ENCODE peak calls at places on chromosomes 5 and 9, in seven cellular contexts. One of them, this sample, is unnamed.

GRCh38 chr9:81613002-81613750 is 76.2 kb downstream of the TLE1 start:
- DNase-seq in fibroblast of mammary gland: peak
- DNase-seq in coronary artery: no peak
- DNase-seq in AG09319: peak
- DNase-seq in uterus: peak
- DNase-seq in Calu3: no peak
- DNase-seq in GM13977: no peak
- DNase-seq in this sample: no peak

GRCh38 chr9:83405674-83406255 is 132.4 kb downstream of the FRMD3 start:
- DNase-seq in fibroblast of mammary gland: peak
- DNase-seq in coronary artery: no peak
- DNase-seq in AG09319: no peak
- DNase-seq in uterus: no peak
- DNase-seq in Calu3: no peak
- DNase-seq in GM13977: no peak
- DNase-seq in this sample: no peak

GRCh38 chr5:149114403-149115312 is 26.6 kb upstream of the ABLIM3 start:
- DNase-seq in fibroblast of mammary gland: peak
- DNase-seq in coronary artery: no peak
- DNase-seq in AG09319: peak
- DNase-seq in uterus: peak
- DNase-seq in Calu3: peak
- DNase-seq in GM13977: no peak
- DNase-seq in this sample: peak

GRCh38 chr5:136776022-136776927 is 410.9 kb upstream of the TRPC7 start:
- DNase-seq in fibroblast of mammary gland: no peak
- DNase-seq in coronary artery: no peak
- DNase-seq in AG09319: no peak
- DNase-seq in uterus: no peak
- DNase-seq in Calu3: no peak
- DNase-seq in GM13977: no peak
- DNase-seq in this sample: no peak

GRCh38 chr9:9142001-9142400 is 1342.4 kb upstream of the DMAC1 start:
- DNase-seq in fibroblast of mammary gland: no peak
- DNase-seq in coronary artery: no peak
- DNase-seq in AG09319: no peak
- DNase-seq in uterus: no peak
- DNase-seq in Calu3: no peak
- DNase-seq in GM13977: no peak
- DNase-seq in this sample: no peak

GRCh38 chr9:102069969-102070368 is 331.5 kb upstream of the GRIN3A start:
- DNase-seq in fibroblast of mammary gland: peak
- DNase-seq in coronary artery: no peak
- DNase-seq in AG09319: no peak
- DNase-seq in uterus: no peak
- DNase-seq in Calu3: no peak
- DNase-seq in GM13977: no peak
- DNase-seq in this sample: peak

GRCh38 chr9:118631956-118632355 is 737.3 kb downstream of the BRINP1 start:
- DNase-seq in fibroblast of mammary gland: no peak
- DNase-seq in coronary artery: no peak
- DNase-seq in AG09319: no peak
- DNase-seq in uterus: no peak
- DNase-seq in Calu3: no peak
- DNase-seq in GM13977: no peak
- DNase-seq in this sample: no peak

GRCh38 chr5:87079219-87079618 is 188.5 kb upstream of the RASA1 start:
- DNase-seq in fibroblast of mammary gland: no peak
- DNase-seq in coronary artery: no peak
- DNase-seq in AG09319: no peak
- DNase-seq in uterus: no peak
- DNase-seq in Calu3: no peak
- DNase-seq in GM13977: no peak
- DNase-seq in this sample: no peak

GRCh38 chr5:78628260-78629024 is 20.1 kb downstream of the LHFPL2 start:
- DNase-seq in fibroblast of mammary gland: no peak
- DNase-seq in coronary artery: no peak
- DNase-seq in AG09319: no peak
- DNase-seq in uterus: no peak
- DNase-seq in Calu3: no peak
- DNase-seq in GM13977: no peak
- DNase-seq in this sample: no peak

GRCh38 chr5:72498284-72498683 is 8.9 kb downstream of the ZNF366 start:
- DNase-seq in fibroblast of mammary gland: peak
- DNase-seq in coronary artery: no peak
- DNase-seq in AG09319: no peak
- DNase-seq in uterus: no peak
- DNase-seq in Calu3: no peak
- DNase-seq in GM13977: no peak
- DNase-seq in this sample: peak

GRCh38 chr5:106601605-106602004 is 1069.1 kb downstream of the EFNA5 start:
- DNase-seq in fibroblast of mammary gland: no peak
- DNase-seq in coronary artery: no peak
- DNase-seq in AG09319: no peak
- DNase-seq in uterus: no peak
- DNase-seq in Calu3: no peak
- DNase-seq in GM13977: peak
- DNase-seq in this sample: no peak

GRCh38 chr5:180673371-180674252 is 24.2 kb upstream of the FLT4 start:
- DNase-seq in fibroblast of mammary gland: no peak
- DNase-seq in coronary artery: no peak
- DNase-seq in AG09319: no peak
- DNase-seq in uterus: no peak
- DNase-seq in Calu3: no peak
- DNase-seq in GM13977: no peak
- DNase-seq in this sample: no peak

GRCh38 chr9:88680505-88681160 is 145.7 kb downstream of the NXNL2 start:
- DNase-seq in fibroblast of mammary gland: peak
- DNase-seq in coronary artery: no peak
- DNase-seq in AG09319: no peak
- DNase-seq in uterus: peak
- DNase-seq in Calu3: no peak
- DNase-seq in GM13977: no peak
- DNase-seq in this sample: no peak

GRCh38 chr5:1788828-1789227 is 10.8 kb downstream of the MRPL36 start:
- DNase-seq in fibroblast of mammary gland: no peak
- DNase-seq in coronary artery: no peak
- DNase-seq in AG09319: no peak
- DNase-seq in uterus: peak
- DNase-seq in Calu3: no peak
- DNase-seq in GM13977: no peak
- DNase-seq in this sample: no peak

GRCh38 chr9:75889977-75890540 is 414 bp upstream of the PCSK5 start:
- DNase-seq in fibroblast of mammary gland: peak
- DNase-seq in coronary artery: peak
- DNase-seq in AG09319: no peak
- DNase-seq in uterus: peak
- DNase-seq in Calu3: no peak
- DNase-seq in GM13977: no peak
- DNase-seq in this sample: peak

GRCh38 chr9:69771775-69772418 is 12.1 kb upstream of the PTAR1 start:
- DNase-seq in fibroblast of mammary gland: peak
- DNase-seq in coronary artery: no peak
- DNase-seq in AG09319: no peak
- DNase-seq in uterus: no peak
- DNase-seq in Calu3: no peak
- DNase-seq in GM13977: no peak
- DNase-seq in this sample: peak

GRCh38 chr9:135076876-135077430 is 10.5 kb upstream of the OLFM1 start:
- DNase-seq in fibroblast of mammary gland: no peak
- DNase-seq in coronary artery: peak
- DNase-seq in AG09319: no peak
- DNase-seq in uterus: peak
- DNase-seq in Calu3: no peak
- DNase-seq in GM13977: no peak
- DNase-seq in this sample: no peak

GRCh38 chr9:87181670-87182069 is 234.4 kb upstream of the GAS1 start:
- DNase-seq in fibroblast of mammary gland: no peak
- DNase-seq in coronary artery: no peak
- DNase-seq in AG09319: no peak
- DNase-seq in uterus: no peak
- DNase-seq in Calu3: no peak
- DNase-seq in GM13977: peak
- DNase-seq in this sample: no peak

GRCh38 chr9:33719581-33720374 is 75.6 kb upstream of the PRSS3 start:
- DNase-seq in fibroblast of mammary gland: peak
- DNase-seq in coronary artery: no peak
- DNase-seq in AG09319: no peak
- DNase-seq in uterus: no peak
- DNase-seq in Calu3: peak
- DNase-seq in GM13977: peak
- DNase-seq in this sample: peak

GRCh38 chr9:113589890-113590289 is 126.4 kb downstream of the RGS3 start:
- DNase-seq in fibroblast of mammary gland: peak
- DNase-seq in coronary artery: no peak
- DNase-seq in AG09319: no peak
- DNase-seq in uterus: no peak
- DNase-seq in Calu3: no peak
- DNase-seq in GM13977: no peak
- DNase-seq in this sample: peak

GRCh38 chr5:96049398-96050272 is 88.0 kb upstream of the ELL2 start:
- DNase-seq in fibroblast of mammary gland: peak
- DNase-seq in coronary artery: no peak
- DNase-seq in AG09319: no peak
- DNase-seq in uterus: no peak
- DNase-seq in Calu3: no peak
- DNase-seq in GM13977: no peak
- DNase-seq in this sample: no peak

GRCh38 chr5:146805099-146805498 is 73.5 kb downstream of the PPP2R2B start:
- DNase-seq in fibroblast of mammary gland: peak
- DNase-seq in coronary artery: no peak
- DNase-seq in AG09319: no peak
- DNase-seq in uterus: no peak
- DNase-seq in Calu3: no peak
- DNase-seq in GM13977: no peak
- DNase-seq in this sample: peak

GRCh38 chr9:33852216-33852826 is 35.4 kb downstream of the UBE2R2 start:
- DNase-seq in fibroblast of mammary gland: peak
- DNase-seq in coronary artery: no peak
- DNase-seq in AG09319: no peak
- DNase-seq in uterus: peak
- DNase-seq in Calu3: peak
- DNase-seq in GM13977: peak
- DNase-seq in this sample: peak

GRCh38 chr9:5013379-5013778 is 28.3 kb downstream of the JAK2 start:
- DNase-seq in fibroblast of mammary gland: peak
- DNase-seq in coronary artery: no peak
- DNase-seq in AG09319: no peak
- DNase-seq in uterus: no peak
- DNase-seq in Calu3: no peak
- DNase-seq in GM13977: no peak
- DNase-seq in this sample: no peak

GRCh38 chr5:73438048-73438896 is 10.3 kb downstream of the FOXD1 start:
- DNase-seq in fibroblast of mammary gland: no peak
- DNase-seq in coronary artery: no peak
- DNase-seq in AG09319: no peak
- DNase-seq in uterus: no peak
- DNase-seq in Calu3: no peak
- DNase-seq in GM13977: no peak
- DNase-seq in this sample: no peak

DNA sequence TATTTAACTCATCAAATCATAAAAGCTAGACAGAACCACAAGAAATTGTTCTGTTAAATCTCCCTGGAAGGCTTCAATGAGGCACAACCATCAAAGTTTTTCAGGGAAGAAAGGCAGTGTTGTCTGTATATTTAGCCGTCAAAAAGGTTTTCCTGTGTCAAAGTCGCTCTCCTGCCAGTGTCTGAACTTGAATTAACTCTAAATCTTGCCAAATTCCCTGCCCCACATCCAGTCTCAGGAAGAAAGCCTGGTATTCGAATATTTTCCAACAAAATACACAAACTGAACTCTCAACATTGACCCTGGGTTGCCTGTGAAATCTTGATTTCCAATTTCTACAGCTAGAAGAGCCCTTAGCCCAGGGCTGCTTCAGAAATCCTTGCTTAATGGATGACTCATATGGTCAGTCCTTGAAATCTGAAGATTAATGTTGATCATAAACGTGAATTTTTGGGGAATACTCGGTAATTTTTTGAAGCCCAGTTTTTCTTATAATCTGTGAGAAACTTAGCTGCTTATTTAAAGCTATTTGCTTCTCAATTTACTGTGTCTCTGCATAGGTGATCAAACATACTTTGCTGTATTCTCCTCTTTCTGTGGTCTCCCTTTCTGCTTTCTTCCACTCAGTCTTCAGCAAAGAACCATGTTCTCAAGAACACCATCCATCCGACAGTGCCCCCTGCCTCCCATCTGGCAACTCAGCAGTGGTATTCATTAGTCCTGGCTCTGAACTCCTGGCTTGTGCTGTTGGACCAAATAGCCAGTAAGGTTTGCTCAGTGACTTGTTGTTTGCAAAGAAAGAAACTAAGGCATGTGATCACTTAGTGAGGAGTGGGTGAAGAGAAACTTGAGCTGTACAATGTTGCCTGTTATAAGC is 58.9 kb downstream of the NREP start:
- DNase-seq in fibroblast of mammary gland: peak
- DNase-seq in coronary artery: no peak
- DNase-seq in AG09319: no peak
- DNase-seq in uterus: no peak
- DNase-seq in Calu3: no peak
- DNase-seq in GM13977: no peak
- DNase-seq in this sample: peak
- TF ChIP-seq CTCF in fibroblast of mammary gland: peak
- TF ChIP-seq CTCF in coronary artery: no peak
- TF ChIP-seq CTCF in AG09319: peak
- TF ChIP-seq CTCF in uterus: no peak
- TF ChIP-seq CTCF in Calu3: no peak
- TF ChIP-seq CTCF in GM13977: no peak
- TF ChIP-seq CTCF in this sample: no peak

GRCh38 chr5:178839319-178839704 is 20.4 kb upstream of the ZNF354B start:
- DNase-seq in fibroblast of mammary gland: peak
- DNase-seq in coronary artery: no peak
- DNase-seq in AG09319: no peak
- DNase-seq in uterus: peak
- DNase-seq in Calu3: peak
- DNase-seq in GM13977: no peak
- DNase-seq in this sample: peak
- TF ChIP-seq CTCF in fibroblast of mammary gland: peak
- TF ChIP-seq CTCF in coronary artery: no peak
- TF ChIP-seq CTCF in AG09319: no peak
- TF ChIP-seq CTCF in uterus: no peak
- TF ChIP-seq CTCF in Calu3: no peak
- TF ChIP-seq CTCF in GM13977: no peak
- TF ChIP-seq CTCF in this sample: peak

GRCh38 chr5:28770307-28770706 is 1731.9 kb upstream of the CDH9 start:
- DNase-seq in fibroblast of mammary gland: no peak
- DNase-seq in coronary artery: no peak
- DNase-seq in AG09319: no peak
- DNase-seq in uterus: no peak
- DNase-seq in Calu3: no peak
- DNase-seq in GM13977: no peak
- DNase-seq in this sample: no peak

GRCh38 chr5:28766565-28767158 is 1728.3 kb upstream of the CDH9 start:
- DNase-seq in fibroblast of mammary gland: peak
- DNase-seq in coronary artery: no peak
- DNase-seq in AG09319: no peak
- DNase-seq in uterus: no peak
- DNase-seq in Calu3: peak
- DNase-seq in GM13977: peak
- DNase-seq in this sample: peak
- TF ChIP-seq CTCF in fibroblast of mammary gland: peak
- TF ChIP-seq CTCF in coronary artery: peak
- TF ChIP-seq CTCF in AG09319: no peak
- TF ChIP-seq CTCF in uterus: no peak
- TF ChIP-seq CTCF in Calu3: peak
- TF ChIP-seq CTCF in GM13977: peak
- TF ChIP-seq CTCF in this sample: peak

GRCh38 chr5:153476767-153477166 is 13.7 kb upstream of the GRIA1 start:
- DNase-seq in fibroblast of mammary gland: peak
- DNase-seq in coronary artery: no peak
- DNase-seq in AG09319: no peak
- DNase-seq in uterus: no peak
- DNase-seq in Calu3: no peak
- DNase-seq in GM13977: no peak
- DNase-seq in this sample: peak
- TF ChIP-seq CTCF in fibroblast of mammary gland: peak
- TF ChIP-seq CTCF in coronary artery: no peak
- TF ChIP-seq CTCF in AG09319: no peak
- TF ChIP-seq CTCF in uterus: no peak
- TF ChIP-seq CTCF in Calu3: no peak
- TF ChIP-seq CTCF in GM13977: no peak
- TF ChIP-seq CTCF in this sample: peak